ENCODE peak calls at places on chromosomes 4 and X, in six cellular contexts. One of them, this sample, is unnamed.

GRCh38 chrX:28586291-28586690 is 955 bp upstream of the IL1RAPL1 start:
- DNase-seq in GM12891: no peak
- DNase-seq in H54: no peak
- DNase-seq in gastrocnemius medialis: no peak
- DNase-seq in transverse colon: peak; percentile 10
- DNase-seq in NB4: no peak
- DNase-seq in this sample: no peak

GRCh38 chr4:3639613-3640586 is 107.7 kb upstream of the LRPAP1 start:
- DNase-seq in NB4: no peak
- DNase-seq in transverse colon: no peak
- DNase-seq in GM12891: no peak
- DNase-seq in H54: no peak
- DNase-seq in gastrocnemius medialis: no peak
- DNase-seq in this sample: no peak

GRCh38 chr4:101689220-101689619 is 101.3 kb upstream of the BANK1 start:
- DNase-seq in transverse colon: no peak
- DNase-seq in NB4: no peak
- DNase-seq in H54: no peak
- DNase-seq in gastrocnemius medialis: no peak
- DNase-seq in GM12891: no peak
- DNase-seq in this sample: no peak

GRCh38 chr4:5029447-5029846 is 10.2 kb upstream of the CYTL1 start:
- DNase-seq in transverse colon: no peak
- DNase-seq in NB4: no peak
- DNase-seq in GM12891: no peak
- DNase-seq in gastrocnemius medialis: no peak
- DNase-seq in H54: no peak
- DNase-seq in this sample: no peak

GRCh38 chr4:60757986-60758385 is 442.1 kb upstream of the ADGRL3 start:
- DNase-seq in gastrocnemius medialis: no peak
- DNase-seq in H54: no peak
- DNase-seq in GM12891: no peak
- DNase-seq in transverse colon: no peak
- DNase-seq in NB4: no peak
- DNase-seq in this sample: no peak

GRCh38 chr4:8281519-8282133 is 12.1 kb downstream of the HTRA3 start:
- DNase-seq in H54: no peak
- DNase-seq in GM12891: no peak
- DNase-seq in gastrocnemius medialis: peak; percentile 55
- DNase-seq in NB4: no peak
- DNase-seq in transverse colon: peak; percentile 33
- DNase-seq in this sample: peak; percentile 83

GRCh38 chr4:57148831-57149230 is 38.6 kb upstream of the IGFBP7 start:
- DNase-seq in gastrocnemius medialis: no peak
- DNase-seq in NB4: no peak
- DNase-seq in GM12891: no peak
- DNase-seq in transverse colon: no peak
- DNase-seq in H54: no peak
- DNase-seq in this sample: no peak

GRCh38 chr4:47838445-47838844 is 578 bp upstream of the CORIN start:
- DNase-seq in GM12891: no peak
- DNase-seq in gastrocnemius medialis: no peak
- DNase-seq in H54: no peak
- DNase-seq in NB4: peak; percentile 19
- DNase-seq in transverse colon: no peak
- DNase-seq in this sample: no peak

GRCh38 chr4:77581724-77582123 is 23.9 kb upstream of the CXCL13 start:
- DNase-seq in transverse colon: no peak
- DNase-seq in GM12891: no peak
- DNase-seq in NB4: no peak
- DNase-seq in H54: no peak
- DNase-seq in gastrocnemius medialis: no peak
- DNase-seq in this sample: no peak

GRCh38 chrX:2334237-2334636 is 166.5 kb downstream of the DHRSX start:
- DNase-seq in H54: no peak
- DNase-seq in transverse colon: no peak
- DNase-seq in gastrocnemius medialis: peak; percentile 48
- DNase-seq in NB4: no peak
- DNase-seq in GM12891: no peak
- DNase-seq in this sample: no peak

GRCh38 chrX:94914235-94914634 is 1240.2 kb downstream of the FAM133A start:
- DNase-seq in gastrocnemius medialis: no peak
- DNase-seq in GM12891: no peak
- DNase-seq in H54: no peak
- DNase-seq in transverse colon: no peak
- DNase-seq in NB4: no peak
- DNase-seq in this sample: peak; percentile 14

GRCh38 chrX:119101168-119101567 is 26.4 kb downstream of the KIAA1210 start:
- DNase-seq in H54: no peak
- DNase-seq in gastrocnemius medialis: no peak
- DNase-seq in transverse colon: no peak
- DNase-seq in GM12891: no peak
- DNase-seq in NB4: no peak
- DNase-seq in this sample: no peak

GRCh38 chr4:41012308-41012707 is 202.0 kb downstream of the APBB2 start:
- DNase-seq in H54: no peak
- DNase-seq in transverse colon: no peak
- DNase-seq in NB4: no peak
- DNase-seq in gastrocnemius medialis: no peak
- DNase-seq in GM12891: no peak
- DNase-seq in this sample: no peak

GRCh38 chr4:17576932-17577659 is at the start of gene LAP3:
- DNase-seq in H54: peak; percentile 68
- DNase-seq in NB4: peak; percentile 98
- DNase-seq in gastrocnemius medialis: peak; percentile 97
- DNase-seq in transverse colon: peak; percentile 99
- DNase-seq in GM12891: peak; percentile 83
- DNase-seq in this sample: peak; percentile 99

GRCh38 chr4:174192943-174193342 is 90.5 kb downstream of the FBXO8 start:
- DNase-seq in NB4: no peak
- DNase-seq in H54: no peak
- DNase-seq in transverse colon: no peak
- DNase-seq in gastrocnemius medialis: no peak
- DNase-seq in GM12891: no peak
- DNase-seq in this sample: no peak

GRCh38 chr4:127140306-127140705 is 492.5 kb upstream of the INTU start:
- DNase-seq in GM12891: no peak
- DNase-seq in NB4: no peak
- DNase-seq in transverse colon: no peak
- DNase-seq in gastrocnemius medialis: no peak
- DNase-seq in H54: no peak
- DNase-seq in this sample: no peak

GRCh38 chr4:8735236-8736082 is 136.2 kb downstream of the HMX1 start:
- DNase-seq in H54: no peak
- DNase-seq in gastrocnemius medialis: no peak
- DNase-seq in transverse colon: no peak
- DNase-seq in GM12891: no peak
- DNase-seq in NB4: no peak
- DNase-seq in this sample: no peak

DNA sequence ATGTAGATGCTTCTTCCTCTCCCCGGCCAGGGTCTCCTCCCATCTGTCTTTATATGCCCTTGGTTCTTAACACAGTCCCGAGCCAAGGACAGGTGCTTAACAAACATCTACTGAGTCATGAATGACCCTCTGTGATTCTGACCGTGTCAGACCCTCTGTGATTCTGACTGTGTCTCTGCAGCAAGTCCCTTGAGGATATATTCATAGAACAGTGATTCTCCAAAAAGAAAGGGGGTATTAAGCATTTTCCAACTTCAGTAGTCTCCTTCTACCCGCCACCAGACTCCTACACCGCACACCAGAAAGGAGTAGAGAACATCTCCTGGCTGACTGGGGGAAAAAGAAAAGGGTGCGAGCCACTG is 13.6 kb downstream of the ACSL1 start:
- DNase-seq in NB4: no peak
- DNase-seq in transverse colon: no peak
- DNase-seq in GM12891: no peak
- DNase-seq in gastrocnemius medialis: no peak
- DNase-seq in H54: no peak
- DNase-seq in this sample: no peak
- TF ChIP-seq POLR2A in NB4: no peak
- TF ChIP-seq POLR2A in transverse colon: no peak
- TF ChIP-seq POLR2A in GM12891: no peak
- TF ChIP-seq POLR2A in gastrocnemius medialis: no peak
- TF ChIP-seq POLR2A in H54: no peak
- TF ChIP-seq POLR2A in this sample: no peak

GRCh38 chr4:185796176-185796575 is 15.8 kb downstream of the SORBS2 start:
- DNase-seq in transverse colon: no peak
- DNase-seq in GM12891: no peak
- DNase-seq in gastrocnemius medialis: no peak
- DNase-seq in H54: no peak
- DNase-seq in NB4: no peak
- DNase-seq in this sample: no peak

GRCh38 chr4:185794637-185795036 is 17.4 kb downstream of the SORBS2 start:
- DNase-seq in GM12891: no peak
- DNase-seq in gastrocnemius medialis: no peak
- DNase-seq in NB4: no peak
- DNase-seq in transverse colon: no peak
- DNase-seq in H54: no peak
- DNase-seq in this sample: no peak

GRCh38 chr4:185797018-185797417 is 15.0 kb downstream of the SORBS2 start:
- DNase-seq in H54: no peak
- DNase-seq in NB4: no peak
- DNase-seq in gastrocnemius medialis: no peak
- DNase-seq in GM12891: no peak
- DNase-seq in transverse colon: no peak
- DNase-seq in this sample: no peak

GRCh38 chr4:185793716-185794115 is 18.3 kb downstream of the SORBS2 start:
- DNase-seq in transverse colon: no peak
- DNase-seq in H54: no peak
- DNase-seq in NB4: no peak
- DNase-seq in gastrocnemius medialis: no peak
- DNase-seq in GM12891: no peak
- DNase-seq in this sample: no peak

DNA sequence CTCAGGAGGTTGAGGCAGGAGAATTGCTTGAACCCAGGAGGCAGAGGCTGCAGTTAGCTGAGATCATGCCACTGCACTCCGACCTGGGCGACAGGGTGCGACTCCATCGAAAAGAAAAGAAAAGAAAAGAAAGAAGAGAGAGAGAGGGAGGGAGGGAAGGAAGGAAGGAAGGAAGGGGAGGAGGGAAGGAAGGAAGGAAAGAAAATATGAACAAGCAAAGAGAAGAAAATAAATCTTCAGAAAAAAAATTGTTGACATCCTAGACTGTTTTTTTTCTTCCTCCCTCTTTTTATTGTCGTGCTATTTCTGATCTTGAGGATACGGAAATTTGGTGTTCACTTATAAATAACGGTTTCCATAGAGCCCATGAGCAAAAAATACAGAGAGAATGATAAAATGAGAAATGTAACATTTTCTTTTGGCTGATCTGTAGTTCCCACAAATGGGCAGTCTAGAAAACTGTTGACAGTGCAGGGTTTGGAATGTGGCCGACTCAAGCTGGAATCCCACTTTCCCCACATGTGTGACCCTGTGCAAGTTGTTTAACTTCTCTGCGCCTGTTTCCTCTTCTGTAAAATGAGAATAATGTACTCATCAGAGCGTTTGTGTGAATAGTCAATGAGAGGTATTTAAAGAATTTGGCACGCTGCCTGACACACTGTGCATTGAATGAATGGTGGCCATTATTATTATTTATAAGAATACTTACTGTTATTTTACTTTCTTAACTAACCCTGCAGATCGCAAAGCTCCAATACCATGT is 19.4 kb downstream of the SORBS2 start:
- DNase-seq in GM12891: no peak
- DNase-seq in transverse colon: no peak
- DNase-seq in H54: peak; percentile 19
- DNase-seq in gastrocnemius medialis: no peak
- DNase-seq in NB4: no peak
- DNase-seq in this sample: no peak
- TF ChIP-seq POLR2A in GM12891: no peak
- TF ChIP-seq POLR2A in transverse colon: no peak
- TF ChIP-seq POLR2A in H54: no peak
- TF ChIP-seq POLR2A in gastrocnemius medialis: no peak
- TF ChIP-seq POLR2A in NB4: no peak
- TF ChIP-seq POLR2A in this sample: no peak

GRCh38 chr4:102825261-102826071 is 1.9 kb downstream of the UBE2D3 start:
- DNase-seq in gastrocnemius medialis: peak; percentile 42
- DNase-seq in GM12891: no peak
- DNase-seq in H54: no peak
- DNase-seq in NB4: peak; percentile 81
- DNase-seq in transverse colon: peak; percentile 28
- DNase-seq in this sample: peak; percentile 70
- TF ChIP-seq POLR2A in gastrocnemius medialis: peak; percentile 56
- TF ChIP-seq POLR2A in GM12891: peak; percentile 12
- TF ChIP-seq POLR2A in H54: no peak
- TF ChIP-seq POLR2A in NB4: no peak
- TF ChIP-seq POLR2A in transverse colon: peak; percentile 70
- TF ChIP-seq POLR2A in this sample: no peak

GRCh38 chrX:24494544-24495113 is 29.5 kb downstream of the PDK3 start:
- DNase-seq in H54: no peak
- DNase-seq in transverse colon: peak; percentile 48
- DNase-seq in gastrocnemius medialis: no peak
- DNase-seq in NB4: no peak
- DNase-seq in GM12891: no peak
- DNase-seq in this sample: peak; percentile 26
- TF ChIP-seq POLR2A in H54: no peak
- TF ChIP-seq POLR2A in transverse colon: no peak
- TF ChIP-seq POLR2A in gastrocnemius medialis: no peak
- TF ChIP-seq POLR2A in NB4: no peak
- TF ChIP-seq POLR2A in GM12891: no peak
- TF ChIP-seq POLR2A in this sample: no peak

GRCh38 chr4:82352825-82353370 is 20.9 kb downstream of the HNRNPD start:
- DNase-seq in gastrocnemius medialis: no peak
- DNase-seq in H54: no peak
- DNase-seq in NB4: no peak
- DNase-seq in GM12891: no peak
- DNase-seq in transverse colon: no peak
- DNase-seq in this sample: no peak
- TF ChIP-seq POLR2A in gastrocnemius medialis: no peak
- TF ChIP-seq POLR2A in H54: no peak
- TF ChIP-seq POLR2A in NB4: no peak
- TF ChIP-seq POLR2A in GM12891: no peak
- TF ChIP-seq POLR2A in transverse colon: no peak
- TF ChIP-seq POLR2A in this sample: no peak

DNA sequence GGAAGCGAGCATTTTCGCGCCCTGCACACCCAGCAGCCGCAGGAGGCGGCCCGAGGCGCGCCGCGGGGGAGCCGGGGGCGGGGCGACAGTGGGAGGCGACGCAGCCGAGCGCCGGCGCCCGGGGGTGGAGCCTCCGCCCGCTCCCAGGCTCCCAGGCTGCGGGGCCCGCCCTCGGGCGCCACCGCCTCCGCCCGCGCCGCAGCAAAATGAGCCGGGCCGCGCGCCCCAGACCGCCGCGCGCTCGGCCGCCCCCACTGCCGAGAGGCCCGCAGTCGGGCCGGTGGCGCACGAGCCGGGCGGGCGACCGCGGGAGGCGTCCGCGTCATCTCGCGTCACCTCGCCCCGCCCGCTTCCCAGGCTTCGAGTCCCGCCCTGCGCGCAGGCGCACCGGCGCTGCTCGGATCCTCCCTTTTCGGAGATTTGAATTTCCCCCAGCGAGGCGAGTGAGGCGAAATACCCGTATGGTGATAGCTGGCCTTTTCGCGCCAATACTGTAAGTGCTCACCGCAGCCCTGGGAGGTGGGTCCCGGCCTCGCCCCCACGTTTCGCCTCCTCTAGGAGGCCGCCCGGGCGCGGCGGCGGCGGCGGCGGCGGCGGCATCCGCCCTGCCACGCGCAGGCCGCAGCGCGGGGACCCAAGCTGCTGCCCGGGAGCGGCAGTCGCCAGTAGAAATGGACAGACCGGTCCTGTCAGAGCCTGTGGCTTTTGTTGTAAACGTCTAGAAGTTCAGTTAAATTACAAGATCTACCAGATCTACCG is at the start of gene TMEM187:
- DNase-seq in gastrocnemius medialis: peak; percentile 77
- DNase-seq in GM12891: peak; percentile 69
- DNase-seq in NB4: peak; percentile 96
- DNase-seq in H54: peak; percentile 86
- DNase-seq in transverse colon: peak; percentile 90
- DNase-seq in this sample: peak; percentile 83
- TF ChIP-seq POLR2A in gastrocnemius medialis: peak; percentile 60
- TF ChIP-seq POLR2A in GM12891: peak; percentile 42
- TF ChIP-seq POLR2A in NB4: peak; percentile 40
- TF ChIP-seq POLR2A in H54: peak; percentile 39
- TF ChIP-seq POLR2A in transverse colon: no peak
- TF ChIP-seq POLR2A in this sample: no peak

This sample was measured in testis.